ENCODE peak calls at places on chromosomes 13 and 19, in four cellular contexts. X is K562, D is HepG2, H is Panc1. J is an unnamed sample.

GRCh38 chr19:48724796-48725753 is 5.5 kb upstream of the MAMSTR start:
- DNase-seq in X (peak), D (no peak), H (no peak), J (peak)

GRCh38 chr19:18232540-18233223 is 6.4 kb upstream of the PDE4C start:
- DNase-seq in X (peak), D (no peak), H (no peak), J (no peak)

GRCh38 chr13:44879452-44880058 is 109.7 kb downstream of the NUFIP1 start:
- DNase-seq in X (no peak), D (no peak), H (peak), J (peak)

GRCh38 chr19:50980203-50980602 is 3.5 kb downstream of the KLK7 start:
- DNase-seq in X (no peak), D (no peak), H (no peak), J (no peak)

GRCh38 chr19:57465680-57466381 is 8.9 kb upstream of the VN1R1 start:
- DNase-seq in X (peak), D (peak), H (no peak), J (peak)

GRCh38 chr19:14347999-14348889 is 33.0 kb upstream of the ADGRE5 start:
- DNase-seq in X (peak), D (peak), H (no peak), J (no peak)

GRCh38 chr13:21759503-21759902 is 88.6 kb downstream of the FGF9 start:
- DNase-seq in X (no peak), D (no peak), H (no peak), J (no peak)

GRCh38 chr19:39968789-39969188 is 2.2 kb upstream of the PSMC4 start:
- DNase-seq in X (no peak), D (no peak), H (no peak), J (no peak)

GRCh38 chr19:35045667-35046300 is 4.3 kb downstream of the HPN start:
- DNase-seq in X (peak), D (no peak), H (no peak), J (no peak)

GRCh38 chr19:28581468-28581770 is 631.5 kb downstream of the UQCRFS1 start:
- DNase-seq in X (no peak), D (no peak), H (no peak), J (no peak)

GRCh38 chr19:57719901-57720519 is 7.4 kb downstream of the ZNF671 start:
- DNase-seq in X (no peak), D (no peak), H (no peak), J (no peak)

GRCh38 chr19:13035820-13036365 is 40.6 kb downstream of the NFIX start:
- DNase-seq in X (no peak), D (no peak), H (no peak), J (no peak)

GRCh38 chr19:17125728-17126677 is 50.4 kb downstream of the MYO9B start:
- DNase-seq in X (no peak), D (no peak), H (no peak), J (no peak)

GRCh38 chr19:48433337-48433736 is 12.4 kb upstream of the GRWD1 start:
- DNase-seq in X (no peak), D (no peak), H (no peak), J (no peak)

GRCh38 chr19:8081569-8082550 is 29.3 kb downstream of the CCL25 start:
- DNase-seq in X (no peak), D (no peak), H (no peak), J (no peak)

GRCh38 chr13:111561091-111561778 is 240.8 kb downstream of the TEX29 start:
- DNase-seq in X (no peak), D (no peak), H (no peak), J (no peak)

GRCh38 chr13:112053167-112053743 is 13.7 kb upstream of the SOX1 start:
- DNase-seq in X (no peak), D (no peak), H (no peak), J (no peak)

GRCh38 chr19:44182145-44182544 is 17.2 kb downstream of the ZNF226 start:
- DNase-seq in X (no peak), D (no peak), H (no peak), J (no peak)

GRCh38 chr19:39839678-39840327 is 5.8 kb upstream of the DYRK1B start:
- DNase-seq in X (no peak), D (no peak), H (no peak), J (no peak)

GRCh38 chr13:99307247-99307646 is at the start of gene GPR183:
- DNase-seq in X (no peak), D (no peak), H (no peak), J (no peak)

GRCh38 chr13:111186305-111186930 is 71.3 kb downstream of the ARHGEF7 start:
- DNase-seq in X (no peak), D (no peak), H (no peak), J (no peak)

GRCh38 chr13:32309312-32309711 is 5.9 kb downstream of the ZAR1L start:
- DNase-seq in X (no peak), D (no peak), H (no peak), J (no peak)

GRCh38 chr13:54574791-54575190 is 1546.2 kb downstream of the OLFM4 start:
- DNase-seq in X (no peak), D (no peak), H (no peak), J (no peak)

GRCh38 chr13:82717249-82717648 is 1165.0 kb downstream of the SLITRK1 start:
- DNase-seq in X (no peak), D (no peak), H (no peak), J (no peak)

GRCh38 chr19:18507727-18508440 is 14.0 kb downstream of the ELL start:
- DNase-seq in X (no peak), D (peak), H (no peak), J (no peak)

GRCh38 chr13:114161644-114162532 is 17.2 kb upstream of the CFAP97D2 start:
- DNase-seq in X (no peak), D (peak), H (no peak), J (no peak)

GRCh38 chr13:51777921-51778320 is 26.0 kb downstream of the DHRS12 start:
- DNase-seq in X (no peak), D (no peak), H (no peak), J (no peak)

GRCh38 chr13:25709088-25709487 is 337.3 kb downstream of the ATP8A2 start:
- DNase-seq in X (no peak), D (no peak), H (no peak), J (no peak)

GRCh38 chr13:76552807-76553206 is 333.4 kb downstream of the KCTD12 start:
- DNase-seq in X (no peak), D (no peak), H (no peak), J (no peak)

GRCh38 chr19:54172764-54173699 is at the start of gene TMC4:
- DNase-seq in X (no peak), D (no peak), H (no peak), J (peak)

GRCh38 chr19:9727644-9728043 is 40.9 kb downstream of the ZNF846 start:
- DNase-seq in X (no peak), D (no peak), H (no peak), J (no peak)

GRCh38 chr19:4870025-4870700 is 2.7 kb upstream of the PLIN3 start:
- DNase-seq in X (peak), D (peak), H (peak), J (peak)

GRCh38 chr19:37855098-37855497 is 51.3 kb downstream of the WDR87 start:
- DNase-seq in X (no peak), D (no peak), H (no peak), J (no peak)

GRCh38 chr19:43767316-43767715 is 12.6 kb upstream of the SMG9 start:
- DNase-seq in X (no peak), D (no peak), H (no peak), J (no peak)

GRCh38 chr19:47110521-47111080 is 3.0 kb downstream of the ZC3H4 start:
- DNase-seq in X (peak), D (no peak), H (no peak), J (no peak)

GRCh38 chr19:40234429-40235237 is 8.1 kb upstream of the CCNP start:
- DNase-seq in X (no peak), D (no peak), H (no peak), J (no peak)

GRCh38 chr13:110263906-110264305 is 43.1 kb downstream of the COL4A1 start:
- DNase-seq in X (no peak), D (no peak), H (no peak), J (no peak)

GRCh38 chr19:7159105-7159933 is 89.8 kb downstream of the ZNF557 start:
- DNase-seq in X (no peak), D (no peak), H (peak), J (no peak)

GRCh38 chr13:61170791-61171330 is 244.8 kb downstream of the PCDH20 start:
- DNase-seq in X (no peak), D (no peak), H (no peak), J (no peak)

GRCh38 chr13:64314286-64314685 is 2898.6 kb upstream of the PCDH20 start:
- DNase-seq in X (no peak), D (no peak), H (no peak), J (no peak)

GRCh38 chr13:100789481-100789880 is 114.9 kb upstream of the TMTC4 start:
- DNase-seq in X (no peak), D (peak), H (no peak), J (no peak)
- TF ChIP-seq TCF7L2 in X (no peak), D (no peak), H (no peak), J (no peak)

GRCh38 chr13:30033681-30034447 is 183.4 kb upstream of the UBL3 start:
- DNase-seq in X (no peak), D (no peak), H (no peak), J (no peak)

GRCh38 chr13:30037306-30037705 is 186.9 kb upstream of the UBL3 start:
- DNase-seq in X (no peak), D (no peak), H (no peak), J (no peak)

GRCh38 chr13:30031488-30031887 is 181.1 kb upstream of the UBL3 start:
- DNase-seq in X (no peak), D (no peak), H (no peak), J (no peak)

GRCh38 chr13:30032263-30032662 is 181.8 kb upstream of the UBL3 start:
- DNase-seq in X (no peak), D (no peak), H (no peak), J (no peak)

DNA sequence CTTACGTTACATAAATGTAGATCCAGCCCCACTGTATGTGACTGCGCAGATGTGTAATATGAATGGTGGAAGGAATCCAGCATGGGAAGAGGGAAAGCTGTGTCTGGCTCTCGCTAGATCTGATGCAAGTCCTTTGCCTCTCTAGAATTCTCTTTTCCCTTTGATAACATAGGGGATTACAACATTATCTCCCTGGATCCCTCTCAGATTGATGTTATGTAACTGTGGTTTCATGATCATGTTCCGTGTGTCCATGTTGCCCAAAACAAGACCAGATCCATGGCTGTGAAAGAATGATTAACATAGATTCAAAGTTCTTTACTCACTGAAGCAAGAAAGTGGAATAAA is 184.0 kb upstream of the UBL3 start:
- DNase-seq in X (no peak), D (no peak), H (no peak), J (no peak)
- TF ChIP-seq TCF7L2 in X (no peak), D (no peak), H (no peak), J (no peak)

GRCh38 chr13:109154146-109154545 is 524.7 kb downstream of the MYO16 start:
- DNase-seq in X (no peak), D (peak), H (no peak), J (no peak)

GRCh38 chr13:109155301-109155761 is 525.9 kb downstream of the MYO16 start:
- DNase-seq in X (no peak), D (no peak), H (no peak), J (peak)

GRCh38 chr13:109156181-109156935 is 526.9 kb downstream of the MYO16 start:
- DNase-seq in X (no peak), D (no peak), H (peak), J (no peak)

GRCh38 chr13:109152941-109153340 is 523.5 kb downstream of the MYO16 start:
- DNase-seq in X (no peak), D (no peak), H (no peak), J (no peak)

DNA sequence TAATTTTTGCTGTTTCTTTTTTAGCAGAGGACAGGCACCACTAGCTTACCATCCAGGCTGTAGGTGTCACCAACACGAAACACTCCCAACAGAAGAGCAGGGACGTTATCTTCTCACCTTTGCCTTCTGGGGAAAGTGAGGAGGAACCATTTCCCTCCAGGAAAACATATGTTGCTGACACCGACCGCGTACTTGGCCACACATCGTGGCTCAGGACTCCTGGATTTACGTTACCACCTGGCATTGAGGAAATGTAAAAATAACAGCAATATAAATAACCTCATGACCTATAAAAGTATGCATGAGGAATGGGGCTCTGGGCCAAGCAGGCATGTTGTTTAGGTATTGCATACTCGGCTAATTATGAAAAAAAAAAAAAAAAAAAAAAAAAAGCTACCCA is 525.1 kb downstream of the MYO16 start:
- DNase-seq in X (no peak), D (no peak), H (no peak), J (no peak)
- TF ChIP-seq TCF7L2 in X (no peak), D (no peak), H (no peak), J (no peak)

GRCh38 chr19:11203194-11204075 is 6.1 kb upstream of the KANK2 start:
- DNase-seq in X (peak), D (peak), H (no peak), J (no peak)
- TF ChIP-seq TCF7L2 in X (no peak), D (no peak), H (no peak), J (no peak)

DNA sequence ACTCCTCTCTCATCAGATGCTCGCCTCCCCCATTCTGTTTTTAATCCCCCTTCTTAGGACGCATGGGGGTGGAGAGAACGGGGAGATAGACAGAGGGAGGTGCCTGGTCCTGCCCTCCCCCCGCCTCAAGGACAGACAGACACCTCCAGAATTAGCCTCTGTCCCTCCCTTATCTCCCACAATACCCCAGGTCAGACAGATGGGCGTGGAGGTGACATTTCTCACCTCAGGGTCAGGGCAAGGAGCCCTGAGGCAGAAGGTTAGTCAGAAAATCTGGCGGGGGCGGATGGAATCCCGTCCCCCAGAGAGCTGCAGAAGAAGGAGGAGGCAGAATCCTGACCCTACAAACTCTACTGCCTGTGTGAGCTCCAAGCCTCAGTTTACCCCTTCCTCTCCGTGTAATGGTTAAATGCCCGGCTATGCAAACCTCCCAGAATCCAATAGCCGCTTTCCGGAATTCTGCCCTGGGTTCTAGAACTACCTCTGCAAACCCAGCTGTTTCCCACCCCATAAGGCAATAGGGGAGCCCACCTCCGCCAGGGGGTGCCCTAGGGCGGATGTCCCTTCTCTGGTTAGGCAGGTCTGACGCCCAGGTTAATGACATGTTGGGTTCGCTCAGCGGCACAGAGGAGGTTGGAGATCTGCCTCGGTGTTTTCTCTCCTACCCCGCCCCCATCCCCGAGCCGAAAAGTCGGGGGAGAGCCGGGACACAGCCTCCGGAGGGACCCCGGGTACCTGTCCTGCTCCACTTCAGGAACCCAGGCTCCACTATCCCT is 900 bp downstream of the PPP1R13L start:
- DNase-seq in X (peak), D (peak), H (no peak), J (no peak)
- TF ChIP-seq TCF7L2 in X (no peak), D (no peak), H (no peak), J (no peak)

DNA sequence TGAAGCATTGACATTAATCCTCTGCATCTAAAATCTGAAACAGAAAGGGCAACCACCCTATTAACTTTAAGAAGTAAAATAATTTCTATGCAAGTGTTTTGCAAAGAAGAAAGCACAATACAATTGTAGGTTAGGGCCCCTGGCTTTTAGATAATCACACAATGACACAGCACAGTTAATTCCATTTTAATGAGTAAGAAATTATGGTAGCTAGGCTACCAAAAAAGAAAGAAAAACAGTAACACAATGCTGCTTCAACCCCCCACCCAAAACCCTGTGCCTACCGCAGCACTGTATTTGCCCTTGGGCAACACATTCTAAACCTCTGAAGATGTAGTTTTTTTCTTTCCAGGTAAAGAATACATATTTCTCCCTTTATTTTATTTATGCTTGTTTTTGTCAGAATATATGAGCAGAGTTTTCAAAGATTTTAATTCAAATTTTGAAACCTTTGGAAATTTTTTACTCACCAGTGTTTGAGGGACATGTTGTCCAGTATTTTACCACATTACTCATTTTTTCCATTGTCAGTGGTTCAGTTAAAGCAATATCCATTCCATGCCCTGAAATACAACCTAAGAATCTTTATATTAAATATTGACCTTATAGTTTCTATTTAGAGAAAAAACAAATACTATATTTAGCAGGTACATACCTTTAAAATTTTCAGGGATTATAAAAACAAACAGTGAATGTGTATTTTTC is 21.1 kb downstream of the SOHLH2 start:
- DNase-seq in X (no peak), D (no peak), H (no peak), J (no peak)
- TF ChIP-seq TCF7L2 in X (no peak), D (no peak), H (no peak), J (no peak)

DNA sequence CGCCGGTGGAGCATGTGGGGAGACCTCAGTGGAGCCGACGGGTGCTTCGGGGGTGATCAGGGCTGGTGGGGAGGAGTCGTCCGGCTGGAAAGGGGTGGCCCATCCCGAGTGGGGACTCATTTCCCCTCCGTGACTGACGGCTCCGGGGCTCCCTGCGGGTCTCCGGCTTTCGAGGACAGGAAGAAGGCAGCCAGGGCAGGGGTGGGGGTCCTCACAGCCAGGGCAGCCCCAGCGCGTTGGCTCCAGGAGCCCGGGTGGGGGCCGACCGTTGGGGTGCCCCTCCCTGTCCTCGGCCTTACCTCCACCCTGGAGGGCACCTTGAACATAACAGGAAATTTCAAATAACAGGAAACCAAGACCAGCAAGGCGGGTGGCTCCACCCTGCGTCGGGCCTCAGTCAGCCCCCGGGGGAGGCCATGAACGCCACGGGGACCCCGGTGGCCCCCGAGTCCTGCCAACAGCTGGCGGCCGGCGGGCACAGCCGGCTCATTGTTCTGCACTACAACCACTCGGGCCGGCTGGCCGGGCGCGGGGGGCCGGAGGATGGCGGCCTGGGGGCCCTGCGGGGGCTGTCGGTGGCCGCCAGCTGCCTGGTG is at the start of gene S1PR4:
- DNase-seq in X (no peak), D (no peak), H (no peak), J (no peak)
- TF ChIP-seq TCF7L2 in X (no peak), D (no peak), H (no peak), J (no peak)

GRCh38 chr19:30449191-30449590 is 77.0 kb downstream of the ZNF536 start:
- DNase-seq in X (no peak), D (no peak), H (no peak), J (no peak)

GRCh38 chr19:30446844-30447243 is 74.7 kb downstream of the ZNF536 start:
- DNase-seq in X (no peak), D (no peak), H (no peak), J (no peak)

GRCh38 chr19:30448386-30449130 is 76.4 kb downstream of the ZNF536 start:
- DNase-seq in X (no peak), D (no peak), H (no peak), J (no peak)

GRCh38 chr19:30445385-30445784 is 73.2 kb downstream of the ZNF536 start:
- DNase-seq in X (no peak), D (no peak), H (no peak), J (no peak)

GRCh38 chr19:30447276-30447870 is 75.2 kb downstream of the ZNF536 start:
- DNase-seq in X (no peak), D (no peak), H (no peak), J (no peak)
- TF ChIP-seq TCF7L2 in X (no peak), D (no peak), H (no peak), J (no peak)

GRCh38 chr13:46160474-46161066 is 21.4 kb downstream of the LCP1 start:
- DNase-seq in X (peak), D (peak), H (peak), J (peak)
- TF ChIP-seq TCF7L2 in X (no peak), D (no peak), H (no peak), J (no peak)

GRCh38 chr13:97892717-97893116 is 60.8 kb upstream of the IPO5 start:
- DNase-seq in X (no peak), D (no peak), H (no peak), J (no peak)
- TF ChIP-seq TCF7L2 in X (no peak), D (no peak), H (no peak), J (no peak)

J was measured in HCT116.